ENCODE peak calls at places on chromosomes 2 and 18, in eight cellular contexts. B is iris pigment epithelial cell; U is activated naive CD4-positive, alpha-beta T cell treated with anti-CD3 and anti-CD28 coated beads, Interleukin-2, amount 10 ng/mL, durations not matched to agents 7 days and 5 days; Y is testis; Z is left kidney; L is activated T-helper 1 cell treated with anti-CD3 and anti-CD28 coated beads, Interleukin-2, amount 50 U/mL, for 16 hours; R is activated CD8-positive, alpha-beta T cell treated with anti-CD3 and anti-CD28 coated beads for 36 hours; P is HTR-8/SVneo. I is an unnamed sample.

GRCh38 chr2:217314021-217314460 is 454.2 kb upstream of the TNP1 start:
- DNase-seq in B (no peak), U (no peak), Y (no peak), Z (peak), L (no peak), R (no peak), P (no peak), I (no peak)

GRCh38 chr18:25350561-25351201 is 1.3 kb downstream of the ZNF521 start:
- DNase-seq in B (peak), U (peak), Y (peak), Z (peak), L (no peak), R (peak), P (no peak), I (peak)

GRCh38 chr2:129757366-129757914 is 222.0 kb upstream of the RAB6C start:
- DNase-seq in B (no peak), U (no peak), Y (no peak), Z (no peak), L (no peak), R (no peak), P (no peak), I (no peak)

GRCh38 chr2:208501217-208501616 is 94.6 kb downstream of the PTH2R start:
- DNase-seq in B (peak), U (no peak), Y (no peak), Z (peak), L (no peak), R (no peak), P (no peak), I (no peak)

GRCh38 chr2:105181282-105181681 is 60.3 kb upstream of the GPR45 start:
- DNase-seq in B (no peak), U (no peak), Y (no peak), Z (no peak), L (no peak), R (no peak), P (no peak), I (no peak)

GRCh38 chr2:117854610-117855009 is 40.1 kb downstream of the DDX18 start:
- DNase-seq in B (no peak), U (no peak), Y (no peak), Z (no peak), L (no peak), R (no peak), P (no peak), I (no peak)

GRCh38 chr2:234478121-234478858 is 18.6 kb downstream of the ARL4C start:
- DNase-seq in B (no peak), U (no peak), Y (no peak), Z (no peak), L (no peak), R (peak), P (no peak), I (no peak)

GRCh38 chr2:208069186-208069585 is 43.9 kb upstream of the PLEKHM3 start:
- DNase-seq in B (no peak), U (no peak), Y (no peak), Z (no peak), L (no peak), R (no peak), P (no peak), I (peak)

GRCh38 chr2:45152691-45153090 is 143.4 kb upstream of the SIX2 start:
- DNase-seq in B (no peak), U (no peak), Y (no peak), Z (no peak), L (no peak), R (no peak), P (no peak), I (no peak)

GRCh38 chr2:19020144-19021099 is 338.0 kb downstream of the OSR1 start:
- DNase-seq in B (peak), U (no peak), Y (no peak), Z (no peak), L (no peak), R (no peak), P (no peak), I (no peak)

GRCh38 chr2:240964854-240965295 is 33.5 kb upstream of the SNED1 start:
- DNase-seq in B (no peak), U (no peak), Y (peak), Z (no peak), L (no peak), R (no peak), P (no peak), I (no peak)

GRCh38 chr2:74893332-74893731 is 59.4 kb downstream of the HK2 start:
- DNase-seq in B (peak), U (no peak), Y (no peak), Z (no peak), L (no peak), R (no peak), P (peak), I (peak)

GRCh38 chr2:199100326-199101110 is 357.2 kb downstream of the SATB2 start:
- DNase-seq in B (peak), U (no peak), Y (no peak), Z (no peak), L (no peak), R (no peak), P (no peak), I (peak)

GRCh38 chr2:105186967-105187498 is 54.5 kb upstream of the GPR45 start:
- DNase-seq in B (no peak), U (no peak), Y (no peak), Z (no peak), L (no peak), R (no peak), P (no peak), I (no peak)